ENCODE peak calls at places on chromosomes 16 and 17, in four cellular contexts. I is K562, G is HepG2, C is H1. Q is an unnamed sample.

GRCh38 chr17:82230627-82231311 is 1.9 kb downstream of the SLC16A3 start:
- DNase-seq in I (peak; percentile 92), G (peak; percentile 87), C (no peak), Q (peak; percentile 79)

GRCh38 chr16:12062343-12063003 is 85.9 kb downstream of the SNX29 start:
- DNase-seq in I (no peak), G (no peak), C (no peak), Q (no peak)

GRCh38 chr16:31129568-31130335 is 5.8 kb downstream of the PRSS8 start:
- DNase-seq in I (no peak), C (no peak), G (no peak), Q (no peak)

GRCh38 chr17:75277664-75278071 is 6.6 kb upstream of the MIF4GD start:
- DNase-seq in C (no peak), I (no peak), G (no peak), Q (no peak)

GRCh38 chr16:85126731-85127662 is 14.7 kb upstream of the CIBAR2 start:
- DNase-seq in G (no peak), C (no peak), I (no peak), Q (no peak)

GRCh38 chr17:43549496-43549895 is 3.4 kb upstream of the ETV4 start:
- DNase-seq in G (no peak), C (no peak), I (no peak), Q (no peak)

GRCh38 chr17:33373209-33373608 is 80.1 kb upstream of the ASIC2 start:
- DNase-seq in G (no peak), I (no peak), C (no peak), Q (no peak)

GRCh38 chr17:50831430-50832064 is 3.8 kb upstream of the WFIKKN2 start:
- DNase-seq in G (no peak), I (peak; percentile 72), C (no peak), Q (no peak)

GRCh38 chr16:19329932-19330331 is 44.4 kb downstream of the CLEC19A start:
- DNase-seq in I (no peak), G (no peak), C (no peak), Q (no peak)

GRCh38 chr17:45149037-45149668 is 878 bp downstream of the HEXIM1 start:
- DNase-seq in I (peak; percentile 81), C (no peak), G (peak; percentile 87), Q (peak; percentile 93)
- TF ChIP-seq RNF2 in I (no peak), C (no peak), G (peak; percentile 54), Q (no peak)

GRCh38 chr16:86772671-86773338 is 194.5 kb downstream of the FOXL1 start:
- DNase-seq in I (no peak), C (no peak), G (no peak), Q (no peak)
- TF ChIP-seq RNF2 in I (no peak), C (no peak), G (no peak), Q (no peak)

GRCh38 chr17:16325964-16326363 is 27.3 kb downstream of the CENPV start:
- DNase-seq in I (no peak), C (no peak), G (no peak), Q (no peak)

GRCh38 chr17:16327018-16327417 is 26.3 kb downstream of the CENPV start:
- DNase-seq in C (no peak), I (no peak), G (no peak), Q (no peak)

GRCh38 chr17:16328997-16329396 is 24.3 kb downstream of the CENPV start:
- DNase-seq in C (no peak), G (no peak), I (no peak), Q (peak; percentile 63)
- TF ChIP-seq RNF2 in C (no peak), G (no peak), I (no peak), Q (no peak)

DNA sequence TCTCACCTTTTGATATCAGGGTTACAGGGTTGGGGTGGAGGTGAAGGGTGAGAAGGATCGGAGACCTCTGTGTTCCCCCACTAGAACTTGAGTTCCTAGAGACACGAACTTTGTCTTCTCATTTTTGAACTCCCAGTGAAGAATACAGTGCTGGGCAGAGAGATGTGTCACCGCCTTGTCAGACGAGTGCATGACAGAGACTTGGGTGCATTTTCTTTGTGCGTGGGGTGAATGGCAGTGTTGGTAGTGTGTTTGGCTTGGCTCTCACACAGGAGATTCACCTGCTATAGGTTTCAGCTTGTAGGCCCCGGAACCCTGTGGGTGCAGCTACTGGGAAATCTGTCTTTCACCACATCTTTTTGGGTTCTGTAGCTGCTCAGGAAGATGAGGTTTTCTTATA is 40.0 kb upstream of the CCR7 start:
- DNase-seq in I (no peak), G (no peak), C (no peak), Q (no peak)
- TF ChIP-seq RNF2 in I (no peak), G (no peak), C (no peak), Q (no peak)

GRCh38 chr17:8488931-8489330 is 53.2 kb downstream of the NDEL1 start:
- DNase-seq in C (no peak), G (no peak), I (no peak), Q (no peak)
- TF ChIP-seq RNF2 in C (no peak), G (no peak), I (no peak), Q (no peak)

GRCh38 chr16:81601601-81602251 is 157.1 kb downstream of the CMIP start:
- DNase-seq in C (no peak), I (no peak), G (no peak), Q (no peak)
- TF ChIP-seq RNF2 in C (no peak), I (no peak), G (no peak), Q (no peak)

Q was measured in A549.